ENCODE peak calls at places on chromosome X, in seven cellular contexts. B, F, A, U, S, L and G are unnamed samples.

GRCh38 chrX:19303216-19303880 is 40.4 kb upstream of the PDHA1 start:
- DNase-seq in B (no peak), F (no peak), A (no peak), U (no peak), S (no peak), L (no peak), G (no peak)

GRCh38 chrX:119606508-119607389 is 525 bp upstream of the NKRF start:
- DNase-seq in B (peak), F (no peak), A (no peak), U (no peak), S (no peak), L (no peak), G (no peak)

GRCh38 chrX:4268676-4269075 is 555.2 kb upstream of the PRKX start:
- DNase-seq in B (no peak), F (no peak), A (no peak), U (no peak), S (no peak), L (no peak), G (no peak)

GRCh38 chrX:121802881-121803412 is 755.5 kb downstream of the GLUD2 start:
- DNase-seq in B (no peak), F (no peak), A (no peak), U (no peak), S (no peak), L (no peak), G (no peak)

GRCh38 chrX:109709129-109709631 is 23.9 kb downstream of the ACSL4 start:
- DNase-seq in B (peak), F (peak), A (peak), U (no peak), S (no peak), L (no peak), G (no peak)

GRCh38 chrX:18075603-18076002 is 145.1 kb downstream of the BEND2 start:
- DNase-seq in B (no peak), F (no peak), A (no peak), U (no peak), S (no peak), L (no peak), G (no peak)

GRCh38 chrX:31366076-31366475 is 294.2 kb upstream of the FTHL17 start:
- DNase-seq in B (no peak), F (no peak), A (no peak), U (no peak), S (no peak), L (no peak), G (no peak)

GRCh38 chrX:114611018-114611619 is 27.2 kb downstream of the HTR2C start:
- DNase-seq in B (peak), F (peak), A (no peak), U (peak), S (peak), L (peak), G (peak)

GRCh38 chrX:141301017-141301416 is 58.7 kb upstream of the SPANXC start:
- DNase-seq in B (no peak), F (no peak), A (no peak), U (no peak), S (no peak), L (no peak), G (no peak)

GRCh38 chrX:66684196-66684595 is 45.3 kb upstream of the EDA2R start:
- DNase-seq in B (no peak), F (no peak), A (no peak), U (no peak), S (no peak), L (no peak), G (no peak)

GRCh38 chrX:118218079-118218478 is 101.5 kb upstream of the KLHL13 start:
- DNase-seq in B (no peak), F (no peak), A (no peak), U (no peak), S (no peak), L (no peak), G (no peak)

GRCh38 chrX:115491766-115492165 is 69.2 kb upstream of the PLS3 start:
- DNase-seq in B (no peak), F (no peak), A (no peak), U (no peak), S (no peak), L (no peak), G (no peak)

GRCh38 chrX:150205011-150205410 is 158.1 kb upstream of the MAMLD1 start:
- DNase-seq in B (no peak), F (no peak), A (no peak), U (no peak), S (peak), L (peak), G (no peak)

GRCh38 chrX:67543818-67544217 is at the start of gene AR:
- DNase-seq in B (no peak), F (no peak), A (no peak), U (peak), S (no peak), L (peak), G (no peak)

GRCh38 chrX:22365460-22365859 is 92.7 kb downstream of the CBLL2 start:
- DNase-seq in B (peak), F (no peak), A (no peak), U (no peak), S (no peak), L (no peak), G (no peak)

GRCh38 chrX:9466115-9466495 is 1.2 kb downstream of the TBL1X start:
- DNase-seq in B (no peak), F (no peak), A (no peak), U (peak), S (peak), L (peak), G (peak)

GRCh38 chrX:102129473-102129872 is 4.0 kb downstream of the TCEAL2 start:
- DNase-seq in B (no peak), F (no peak), A (no peak), U (no peak), S (peak), L (peak), G (peak)

GRCh38 chrX:42093756-42094155 is 170.4 kb upstream of the CASK start:
- DNase-seq in B (no peak), F (no peak), A (peak), U (no peak), S (no peak), L (no peak), G (no peak)

GRCh38 chrX:13293700-13294099 is 26.2 kb downstream of the ATXN3L start:
- DNase-seq in B (no peak), F (no peak), A (no peak), U (no peak), S (no peak), L (no peak), G (peak)

GRCh38 chrX:65480960-65481359 is 53.6 kb downstream of the LAS1L start:
- DNase-seq in B (no peak), F (no peak), A (no peak), U (no peak), S (no peak), L (no peak), G (no peak)

GRCh38 chrX:20594985-20595384 is 328.3 kb upstream of the RPS6KA3 start:
- DNase-seq in B (peak), F (peak), A (no peak), U (no peak), S (no peak), L (no peak), G (no peak)

GRCh38 chrX:56066016-56066415 is 166.1 kb upstream of the KLF8 start:
- DNase-seq in B (no peak), F (no peak), A (peak), U (no peak), S (no peak), L (no peak), G (no peak)

GRCh38 chrX:68498044-68498507 is 775 bp upstream of the YIPF6 start:
- DNase-seq in B (no peak), F (peak), A (no peak), U (no peak), S (no peak), L (peak), G (no peak)

GRCh38 chrX:16394290-16394689 is 227.0 kb downstream of the MAGEB17 start:
- DNase-seq in B (no peak), F (no peak), A (no peak), U (no peak), S (no peak), L (no peak), G (no peak)

GRCh38 chrX:38273453-38273852 is 52.8 kb upstream of the SRPX start:
- DNase-seq in B (no peak), F (no peak), A (peak), U (no peak), S (no peak), L (no peak), G (no peak)

GRCh38 chrX:35351212-35351611 is 408.6 kb downstream of the FAM47B start:
- DNase-seq in B (no peak), F (no peak), A (no peak), U (no peak), S (no peak), L (no peak), G (no peak)

GRCh38 chrX:150864127-150864526 is 34.3 kb downstream of the CD99L2 start:
- DNase-seq in B (no peak), F (no peak), A (no peak), U (no peak), S (no peak), L (no peak), G (no peak)

GRCh38 chrX:46910415-46910814 is 1.8 kb upstream of the JADE3 start:
- DNase-seq in B (no peak), F (no peak), A (no peak), U (no peak), S (no peak), L (no peak), G (no peak)

GRCh38 chrX:46913710-46914109 is 1.5 kb downstream of the JADE3 start:
- DNase-seq in B (no peak), F (peak), A (no peak), U (no peak), S (no peak), L (peak), G (peak)

GRCh38 chrX:46916273-46916672 is 4.1 kb downstream of the JADE3 start:
- DNase-seq in B (no peak), F (no peak), A (no peak), U (no peak), S (no peak), L (no peak), G (no peak)

GRCh38 chrX:46912098-46912672 is at the start of gene JADE3:
- DNase-seq in B (peak), F (peak), A (no peak), U (peak), S (peak), L (peak), G (peak)

DNA sequence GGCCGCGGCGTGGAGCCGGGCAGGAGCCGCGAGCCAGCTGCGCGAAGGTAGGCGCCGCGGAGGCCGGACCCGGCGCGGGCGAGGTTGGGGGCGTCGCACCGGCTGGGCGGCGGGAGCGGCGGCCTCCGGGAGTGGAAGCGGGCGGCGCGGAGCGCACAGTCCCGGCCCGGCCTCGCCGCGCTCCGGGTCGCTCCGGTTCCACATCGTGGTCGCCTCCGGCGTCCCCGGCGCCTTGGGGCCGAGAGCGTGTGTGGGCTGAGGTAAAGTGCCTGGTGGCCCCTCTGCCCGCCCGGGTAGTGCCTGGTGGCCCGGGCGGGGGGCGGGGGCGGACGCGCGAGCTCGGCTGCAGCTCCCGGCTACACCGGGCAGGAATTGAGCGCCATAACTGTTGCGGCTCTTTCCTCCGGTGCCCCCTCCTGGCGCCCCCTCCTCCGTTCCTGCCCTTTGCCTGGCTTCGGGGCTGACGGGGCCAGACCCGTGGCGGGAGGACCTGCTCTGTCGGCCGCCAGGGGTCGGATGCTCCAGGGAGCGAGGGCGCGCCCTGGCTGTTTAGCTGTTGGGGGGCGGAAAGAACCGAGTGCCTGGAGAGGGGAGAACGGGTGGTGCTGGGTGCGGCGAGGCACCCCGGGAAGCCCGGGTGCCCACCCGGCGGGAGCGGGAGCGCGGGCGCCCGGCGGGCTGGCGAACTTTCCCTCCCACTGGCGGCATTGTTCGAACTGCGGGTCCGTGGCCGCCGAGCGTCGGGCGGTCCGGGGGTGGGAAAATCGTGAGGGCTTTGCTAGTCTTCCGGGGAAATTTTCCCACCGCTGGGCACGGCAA is 661 bp downstream of the JADE3 start:
- DNase-seq in B (no peak), F (peak), A (no peak), U (peak), S (peak), L (peak), G (peak)
- TF ChIP-seq JUND in B (no peak), F (no peak), A (no peak), U (no peak), S (no peak), L (no peak), G (no peak)

DNA sequence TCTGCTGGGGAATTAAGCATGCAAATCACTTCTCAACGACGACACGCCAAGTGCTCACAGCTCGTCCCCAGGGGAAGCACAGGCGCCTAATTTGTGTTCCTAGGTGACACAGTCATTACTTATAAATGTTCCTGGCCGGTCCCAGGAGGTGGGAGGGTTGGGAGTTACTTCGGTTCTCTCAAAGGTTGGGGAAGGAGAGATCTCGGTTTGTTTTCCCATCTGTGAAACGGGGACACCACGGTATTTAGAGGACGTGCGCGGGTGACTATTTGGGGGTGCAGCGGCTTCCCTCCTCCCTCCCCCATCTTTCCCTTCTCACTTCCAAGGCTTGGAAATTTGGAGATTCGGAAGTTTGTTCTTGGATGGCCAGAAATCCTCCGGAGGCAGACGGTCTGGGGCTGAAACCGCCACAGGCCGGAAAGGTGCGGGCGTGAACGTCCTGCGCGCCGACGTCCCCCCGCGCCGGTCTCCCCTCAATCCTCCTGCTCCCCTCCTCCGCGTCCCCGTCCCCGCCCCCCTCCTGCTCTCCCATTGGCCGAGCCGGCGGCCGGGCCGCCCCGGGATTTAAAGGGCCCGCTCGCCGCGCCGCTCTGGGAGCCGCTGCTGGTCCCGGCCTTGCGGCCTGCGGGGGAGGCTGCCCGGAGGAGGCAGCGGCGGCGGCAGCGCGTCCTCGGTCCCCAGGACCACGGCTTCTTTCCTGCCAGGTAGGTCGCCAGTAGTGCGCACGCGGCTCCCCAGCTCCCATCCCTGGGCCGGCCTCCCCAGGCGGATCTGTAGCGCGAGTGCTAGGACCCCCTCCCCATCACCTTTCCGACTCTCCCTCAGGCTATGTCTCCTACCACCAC is at the start of gene PORCN:
- DNase-seq in B (no peak), F (peak), A (peak), U (peak), S (peak), L (peak), G (peak)
- TF ChIP-seq JUND in B (no peak), F (no peak), A (no peak), U (no peak), S (no peak), L (no peak), G (no peak)

GRCh38 chrX:112852850-112853249 is 12.2 kb upstream of the AMOT start:
- DNase-seq in B (no peak), F (no peak), A (no peak), U (no peak), S (no peak), L (no peak), G (no peak)

GRCh38 chrX:112849010-112849409 is 8.4 kb upstream of the AMOT start:
- DNase-seq in B (no peak), F (no peak), A (no peak), U (no peak), S (no peak), L (peak), G (no peak)

GRCh38 chrX:112851806-112852205 is 11.2 kb upstream of the AMOT start:
- DNase-seq in B (no peak), F (no peak), A (peak), U (no peak), S (no peak), L (no peak), G (no peak)

GRCh38 chrX:112846787-112847186 is 6.2 kb upstream of the AMOT start:
- DNase-seq in B (no peak), F (no peak), A (no peak), U (no peak), S (no peak), L (no peak), G (no peak)

GRCh38 chrX:112851161-112851779 is 10.6 kb upstream of the AMOT start:
- DNase-seq in B (no peak), F (no peak), A (peak), U (no peak), S (no peak), L (no peak), G (no peak)
- TF ChIP-seq JUND in B (no peak), F (no peak), A (no peak), U (no peak), S (no peak), L (no peak), G (no peak)

GRCh38 chrX:23756165-23756564 is 13.1 kb upstream of the ACOT9 start:
- DNase-seq in B (no peak), F (peak), A (peak), U (peak), S (peak), L (peak), G (no peak)
- TF ChIP-seq JUND in B (no peak), F (no peak), A (no peak), U (no peak), S (peak), L (no peak), G (no peak)

DNA sequence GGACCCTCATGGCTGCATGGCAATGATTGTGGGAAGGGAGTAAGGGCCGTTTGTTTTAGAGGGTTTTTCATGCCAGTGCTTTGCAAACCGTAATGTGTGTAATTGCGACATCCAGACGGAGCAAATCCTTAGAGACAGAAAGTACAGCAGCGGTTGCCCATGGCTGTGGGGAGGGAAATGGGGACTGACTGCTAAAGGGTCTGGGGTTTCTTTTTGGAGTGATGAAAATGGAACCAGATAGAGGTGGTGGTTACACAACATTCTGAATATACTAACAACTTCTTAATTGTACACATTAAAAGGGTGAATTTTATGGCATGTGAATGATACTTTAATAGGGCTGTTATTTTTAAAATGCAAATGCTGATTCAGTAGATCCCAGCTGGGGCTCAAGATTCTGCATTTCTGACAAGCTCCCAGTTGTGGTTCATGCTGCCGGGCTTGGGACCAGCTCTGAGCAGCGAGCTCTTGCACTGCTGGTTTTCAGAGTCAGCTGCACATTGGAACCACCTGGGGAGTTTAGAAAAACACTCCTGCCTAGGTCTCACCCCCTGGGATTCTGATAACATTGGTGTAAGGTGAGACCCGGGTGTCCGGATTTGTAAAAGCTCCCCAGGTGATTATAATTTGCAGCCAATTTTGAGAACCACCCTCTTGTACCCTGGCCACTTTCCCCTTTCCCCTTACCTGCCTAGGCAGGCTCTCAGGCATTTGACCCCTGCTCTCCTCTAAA is 47.7 kb downstream of the PRPS1 start:
- DNase-seq in B (no peak), F (no peak), A (no peak), U (no peak), S (no peak), L (no peak), G (no peak)
- TF ChIP-seq JUND in B (no peak), F (no peak), A (no peak), U (no peak), S (no peak), L (no peak), G (no peak)

GRCh38 chrX:51494409-51494808 is 2.0 kb downstream of the NUDT11 start:
- DNase-seq in B (no peak), F (no peak), A (no peak), U (no peak), S (no peak), L (no peak), G (no peak)

GRCh38 chrX:51496501-51497291 is at the start of gene NUDT11:
- DNase-seq in B (no peak), F (no peak), A (no peak), U (peak), S (peak), L (peak), G (no peak)
- TF ChIP-seq JUND in B (no peak), F (no peak), A (no peak), U (no peak), S (no peak), L (no peak), G (no peak)

DNA sequence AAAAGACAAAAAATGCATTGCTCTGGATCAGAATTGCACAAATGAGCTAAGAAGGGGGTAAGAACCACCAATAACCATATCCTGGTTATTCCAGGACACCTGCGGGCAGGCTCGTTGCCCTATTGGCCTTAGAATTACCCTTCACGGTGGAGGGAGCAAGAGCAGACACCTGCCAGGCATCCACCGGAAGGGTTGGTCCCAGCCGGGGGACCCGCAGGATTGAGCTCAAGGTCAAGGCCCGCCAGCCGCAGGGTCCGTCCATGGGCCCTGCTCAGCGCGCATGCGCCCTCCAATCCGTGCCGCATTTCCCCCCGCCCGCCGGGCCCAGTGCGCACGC is 575 bp downstream of the SLC25A6 start:
- DNase-seq in B (no peak), F (peak), A (peak), U (peak), S (peak), L (peak), G (peak)
- TF ChIP-seq JUND in B (no peak), F (no peak), A (no peak), U (no peak), S (no peak), L (no peak), G (no peak)

DNA sequence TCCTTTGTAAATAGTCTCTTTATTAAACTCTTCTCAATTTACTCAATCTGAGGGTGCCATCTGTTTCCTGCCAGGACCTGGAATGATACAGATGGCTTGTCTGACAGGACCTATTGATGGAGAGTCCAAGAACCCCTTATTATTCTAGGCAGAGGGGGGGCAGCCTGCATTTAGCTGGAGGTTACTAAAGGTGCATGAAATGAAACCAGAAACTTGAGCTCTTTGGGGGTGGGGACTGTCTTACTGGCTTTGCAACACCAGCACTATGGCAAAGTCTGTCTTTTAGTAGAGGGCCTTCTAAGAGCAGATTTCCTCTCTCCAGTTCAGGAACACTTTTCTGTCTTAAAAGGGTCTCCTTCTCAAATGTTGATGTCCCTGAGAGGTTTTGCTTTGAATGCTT is 162.4 kb upstream of the MED14 start:
- DNase-seq in B (no peak), F (no peak), A (no peak), U (no peak), S (no peak), L (no peak), G (no peak)
- TF ChIP-seq JUND in B (no peak), F (no peak), A (no peak), U (no peak), S (no peak), L (no peak), G (no peak)

GRCh38 chrX:148043456-148043855 is 62.3 kb downstream of the FMR1NB start:
- DNase-seq in B (no peak), F (no peak), A (no peak), U (no peak), S (no peak), L (no peak), G (no peak)
- TF ChIP-seq JUND in B (no peak), F (no peak), A (no peak), U (no peak), S (no peak), L (no peak), G (no peak)